ENCODE peak calls at places on chromosomes 6 and 20, in six cellular contexts. I, J, K, N, B and R are unnamed samples.

GRCh38 chr6:165714907-165715306 is 51.9 kb upstream of the PDE10A start:
- DNase-seq in N (no peak), I (no peak), B (no peak), J (no peak), K (no peak), R (no peak)

GRCh38 chr6:89932245-89932802 is 38.1 kb downstream of the GJA10 start:
- DNase-seq in I (no peak), N (no peak), B (no peak), J (no peak), K (no peak), R (no peak)

GRCh38 chr6:161374971-161375873 is 101.4 kb upstream of the AGPAT4 start:
- DNase-seq in B (no peak), I (no peak), K (peak; percentile 69), J (no peak), N (no peak), R (peak; percentile 55)

GRCh38 chr20:23149623-23150279 is 63.6 kb upstream of the CD93 start:
- DNase-seq in B (no peak), I (no peak), K (no peak), J (no peak), N (no peak), R (no peak)

GRCh38 chr6:159002432-159003160 is 2.6 kb upstream of the RSPH3 start:
- DNase-seq in J (peak; percentile 61), I (no peak), B (no peak), K (no peak), N (peak; percentile 54), R (no peak)

GRCh38 chr6:56683882-56684281 is 41.2 kb upstream of the DST start:
- DNase-seq in K (no peak), B (no peak), J (peak; percentile 93), I (no peak), N (peak; percentile 94), R (peak; percentile 33)

GRCh38 chr6:38153946-38154345 is 334.4 kb downstream of the ZFAND3 start:
- DNase-seq in N (no peak), I (no peak), K (no peak), B (no peak), J (no peak), R (no peak)

GRCh38 chr6:133499662-133500061 is 258.5 kb downstream of the EYA4 start:
- DNase-seq in K (no peak), N (no peak), J (no peak), B (no peak), I (no peak), R (no peak)

GRCh38 chr20:14223806-14224205 is 113.6 kb downstream of the FLRT3 start:
- DNase-seq in K (no peak), J (no peak), B (no peak), N (no peak), I (no peak), R (no peak)

GRCh38 chr6:81309841-81310240 is 442.6 kb downstream of the TENT5A start:
- DNase-seq in J (peak; percentile 2), N (no peak), I (no peak), K (no peak), B (no peak), R (no peak)

GRCh38 chr20:9059931-9060330 is 9.0 kb upstream of the PLCB4 start:
- DNase-seq in J (peak; percentile 68), I (no peak), K (no peak), B (no peak), N (peak; percentile 56), R (no peak)

GRCh38 chr6:45423901-45424627 is 46.3 kb upstream of the SUPT3H start:
- DNase-seq in K (peak; percentile 86), I (peak; percentile 19), N (no peak), B (no peak), J (no peak), R (peak; percentile 19)

GRCh38 chr20:22586645-22587310 is 2.4 kb upstream of the FOXA2 start:
- DNase-seq in B (no peak), I (peak; percentile 74), J (no peak), K (peak; percentile 33), N (no peak), R (no peak)

GRCh38 chr20:58760881-58761280 is 68.3 kb downstream of the NPEPL1 start:
- DNase-seq in B (no peak), I (no peak), N (no peak), K (peak; percentile 51), J (no peak), R (no peak)

GRCh38 chr6:20409427-20409971 is 7.8 kb downstream of the E2F3 start:
- DNase-seq in B (no peak), J (no peak), I (peak; percentile 40), K (no peak), N (no peak), R (no peak)

GRCh38 chr6:157241411-157241979 is 81.8 kb downstream of the TMEM242 start:
- DNase-seq in N (no peak), K (no peak), J (no peak), B (no peak), I (no peak), R (no peak)

GRCh38 chr20:51129201-51129671 is 106.3 kb upstream of the KCNG1 start:
- DNase-seq in K (no peak), N (no peak), B (no peak), J (no peak), I (no peak), R (peak; percentile 3)

GRCh38 chr20:48651960-48652359 is 175.8 kb downstream of the PREX1 start:
- DNase-seq in J (no peak), B (no peak), I (no peak), N (no peak), K (no peak), R (no peak)

GRCh38 chr6:116371384-116372209 is 850 bp downstream of the DSE start:
- DNase-seq in N (peak; percentile 91), J (peak; percentile 94), I (peak; percentile 37), B (no peak), K (peak; percentile 69), R (peak; percentile 8)

GRCh38 chr20:43191946-43192847 is 2.5 kb upstream of the PTPRT start:
- DNase-seq in I (peak; percentile 53), N (no peak), J (no peak), B (no peak), K (peak; percentile 36), R (peak; percentile 15)

GRCh38 chr6:137705166-137706064 is 161.6 kb upstream of the TNFAIP3 start:
- DNase-seq in I (peak; percentile 58), N (peak; percentile 60), B (no peak), K (peak; percentile 81), J (peak; percentile 63), R (peak; percentile 68)

GRCh38 chr6:31898200-31899011 is 908 bp upstream of the EHMT2 start:
- DNase-seq in I (peak; percentile 69), K (peak; percentile 59), B (peak; percentile 18), N (peak; percentile 20), J (peak; percentile 35), R (peak; percentile 58)

GRCh38 chr6:1318036-1318435 is 6.1 kb downstream of the FOXQ1 start:
- DNase-seq in I (no peak), N (no peak), J (no peak), B (no peak), K (no peak), R (no peak)

GRCh38 chr6:70150521-70150920 is 152.4 kb downstream of the COL9A1 start:
- DNase-seq in J (no peak), K (no peak), N (no peak), I (no peak), B (peak; percentile 79), R (no peak)

GRCh38 chr6:5566718-5567117 is 305.4 kb downstream of the FARS2 start:
- DNase-seq in J (no peak), N (no peak), I (no peak), B (no peak), K (no peak), R (no peak)

GRCh38 chr20:13492001-13492480 is 146.7 kb downstream of the TASP1 start:
- DNase-seq in B (no peak), K (no peak), N (peak; percentile 25), J (peak; percentile 72), I (no peak), R (peak; percentile 66)

GRCh38 chr20:57180385-57180784 is 86.1 kb downstream of the BMP7 start:
- DNase-seq in I (no peak), B (no peak), J (no peak), N (no peak), K (no peak), R (no peak)

GRCh38 chr6:168213121-168213524 is 106.5 kb downstream of the DACT2 start:
- DNase-seq in N (no peak), I (no peak), J (no peak), K (no peak), B (no peak), R (no peak)

GRCh38 chr6:15593798-15594197 is 69.0 kb downstream of the DTNBP1 start:
- DNase-seq in I (no peak), K (no peak), N (no peak), B (no peak), J (peak; percentile 27), R (no peak)

GRCh38 chr6:155580904-155581303 is 125.3 kb upstream of the NOX3 start:
- DNase-seq in I (no peak), B (no peak), K (no peak), J (no peak), N (no peak), R (no peak)

GRCh38 chr6:158621694-158622544 is 22.6 kb downstream of the DYNLT1 start:
- DNase-seq in I (no peak), J (no peak), B (no peak), K (no peak), N (no peak), R (no peak)

GRCh38 chr20:4821590-4821989 is 99.9 kb downstream of the PRND start:
- DNase-seq in J (no peak), K (no peak), N (no peak), I (no peak), B (no peak), R (no peak)

GRCh38 chr6:100568255-100568654 is 103.5 kb upstream of the SIM1 start:
- DNase-seq in N (peak; percentile 48), J (no peak), I (no peak), K (no peak), B (no peak), R (no peak)

GRCh38 chr20:24963672-24964517 is 14.8 kb downstream of the CST7 start:
- DNase-seq in B (no peak), J (no peak), N (no peak), K (no peak), I (no peak), R (no peak)

GRCh38 chr6:39128832-39129231 is 13.8 kb upstream of the SAYSD1 start:
- DNase-seq in I (no peak), K (no peak), N (no peak), B (no peak), J (no peak), R (no peak)

GRCh38 chr6:52620906-52621190 is 44.0 kb upstream of the TRAM2 start:
- DNase-seq in I (no peak), J (no peak), B (no peak), K (no peak), N (no peak), R (no peak)

GRCh38 chr6:766625-767024 is 73.7 kb upstream of the EXOC2 start:
- DNase-seq in K (no peak), B (no peak), I (no peak), J (no peak), N (no peak), R (no peak)

GRCh38 chr6:134873500-134874388 is 76.2 kb downstream of the ALDH8A1 start:
- DNase-seq in N (no peak), I (no peak), K (no peak), B (no peak), J (no peak), R (no peak)